ENCODE peak calls at places on chromosomes 1 and 21, in ten cellular contexts. T is small intestine, X is MM.1S, E is fibroblast of lung, G is tibial nerve, L is sigmoid colon, D is left ventricle myocardium inferior, W is heart left ventricle, R is transverse colon, Z is cardiac muscle cell. A is an unnamed sample.
A peak's percentile ranks its signal among the peaks of the same experiment; 100 is the strongest.

GRCh38 chr21:41601573-41602371 is 93.8 kb upstream of the TMPRSS2 start:
- DNase-seq in T (no peak), E (no peak), R (no peak), Z (no peak), X (no peak), D (no peak), L (peak; percentile 40), G (no peak), W (no peak), A (no peak)

GRCh38 chr1:230243583-230244377 is 176.7 kb downstream of the GALNT2 start:
- DNase-seq in T (no peak), X (no peak), E (peak; percentile 55), D (no peak), W (no peak), G (no peak), R (no peak), L (no peak), Z (no peak), A (no peak)

GRCh38 chr1:229474491-229474890 is 33.6 kb downstream of the NUP133 start:
- DNase-seq in L (no peak), E (no peak), G (no peak), R (no peak), Z (no peak), X (no peak), D (no peak), T (no peak), W (no peak), A (no peak)

GRCh38 chr1:223831755-223832636 is 13.8 kb downstream of the TP53BP2 start:
- DNase-seq in X (no peak), E (peak; percentile 74), G (no peak), W (no peak), R (no peak), D (no peak), Z (no peak), T (no peak), L (no peak), A (peak; percentile 47)

GRCh38 chr21:17492415-17493168 is 20.3 kb upstream of the CXADR start:
- DNase-seq in E (no peak), L (no peak), D (no peak), T (peak; percentile 56), G (no peak), R (no peak), X (no peak), Z (no peak), W (no peak), A (no peak)

GRCh38 chr1:93972341-93972740 is 63.1 kb upstream of the GCLM start:
- DNase-seq in T (no peak), X (no peak), G (no peak), E (no peak), R (no peak), L (no peak), Z (no peak), D (no peak), W (no peak), A (no peak)

GRCh38 chr1:153547560-153548551 is 1.2 kb downstream of the S100A3 start:
- DNase-seq in D (no peak), L (peak; percentile 68), X (no peak), W (no peak), R (peak; percentile 7), Z (peak; percentile 19), E (no peak), T (no peak), G (no peak), A (no peak)

GRCh38 chr1:2987773-2988172 is 33.5 kb upstream of the ACTRT2 start:
- DNase-seq in R (no peak), X (no peak), E (no peak), W (no peak), L (peak; percentile 52), D (no peak), Z (no peak), G (no peak), T (no peak), A (no peak)

GRCh38 chr1:173149887-173150286 is 57.2 kb downstream of the TNFSF4 start:
- DNase-seq in R (no peak), G (no peak), E (peak; percentile 95), L (no peak), T (no peak), Z (no peak), W (no peak), X (no peak), D (no peak), A (no peak)

GRCh38 chr1:191306916-191307315 is 829.3 kb upstream of the BRINP3 start:
- DNase-seq in G (no peak), E (no peak), X (no peak), W (no peak), R (no peak), Z (no peak), L (no peak), D (no peak), T (no peak), A (no peak)
- H3K27ac ChIP-seq in G (no peak overlapping the region), E (no peak overlapping the region), X (no peak overlapping the region), W (no peak overlapping the region), R (no peak overlapping the region), Z (no peak overlapping the region), L (no peak overlapping the region), D (no peak overlapping the region), T (no peak overlapping the region), A (no peak overlapping the region)

DNA sequence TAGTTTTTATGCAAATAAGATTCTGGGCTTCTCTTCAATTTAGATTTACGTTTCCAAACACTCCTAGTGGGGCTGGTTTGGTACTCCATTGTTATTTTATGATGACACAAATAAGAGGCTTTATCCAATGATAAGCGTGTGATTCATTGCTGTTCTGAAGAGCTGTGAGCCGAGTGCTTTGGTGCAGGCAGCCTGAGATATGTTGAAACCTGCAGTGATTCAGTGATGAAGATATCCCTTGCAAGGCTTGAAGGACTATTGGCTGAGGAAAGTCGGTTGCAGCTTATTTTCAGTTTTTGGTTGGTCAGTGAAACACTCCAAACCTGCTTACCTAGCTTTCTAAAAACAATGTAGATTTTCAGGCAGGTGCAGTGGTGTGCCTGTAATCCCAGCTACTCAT is 112.2 kb downstream of the RYR2 start:
- DNase-seq in R (no peak), E (peak; percentile 81), T (no peak), X (peak; percentile 5), Z (no peak), D (no peak), L (no peak), W (no peak), G (no peak), A (no peak)
- H3K36me3 ChIP-seq in R (no peaks in the 10 kb centered on the region), E (no peaks in the 10 kb centered on the region), T (no peaks in the 10 kb centered on the region), X (no peaks in the 10 kb centered on the region), Z (no peaks in the 10 kb centered on the region), D (peaks cover 6% of the 10 kb centered on the region), L (no peaks in the 10 kb centered on the region), W (no peaks in the 10 kb centered on the region), G (no peaks in the 10 kb centered on the region), A (no peaks in the 10 kb centered on the region)

DNA sequence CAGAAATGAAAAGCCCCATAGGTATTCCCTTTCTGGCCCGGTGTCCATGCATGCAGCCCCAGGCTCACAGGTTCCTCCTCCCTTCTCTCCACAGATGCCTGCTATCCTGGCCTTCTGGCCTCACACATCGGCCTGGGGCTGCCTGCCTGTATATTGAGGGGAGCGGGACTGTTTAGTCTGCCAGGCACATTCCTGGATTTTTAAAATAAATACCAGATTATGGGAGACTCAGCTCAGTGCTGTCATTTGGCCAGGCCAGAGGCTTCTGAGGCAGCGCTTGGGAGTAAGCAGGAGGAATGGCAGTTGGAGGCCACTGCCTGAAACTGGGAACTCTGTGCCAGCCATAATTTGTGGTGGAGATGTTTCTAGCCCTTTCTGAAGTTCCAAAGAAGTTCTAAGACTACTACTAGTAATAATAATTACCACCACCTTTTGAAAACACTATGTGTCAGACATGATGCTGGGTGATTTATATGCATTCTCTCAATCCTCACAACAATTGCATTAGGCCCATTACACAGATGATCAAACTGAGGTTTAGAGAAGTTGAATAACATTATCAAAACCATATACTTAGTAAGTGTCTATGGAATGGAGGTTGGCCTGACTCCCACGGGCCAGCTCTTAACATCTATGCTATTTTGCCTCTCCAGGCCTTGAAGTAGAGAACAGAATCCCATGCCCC is 107.6 kb downstream of the PLXNA2 start:
- DNase-seq in X (no peak), E (no peak), L (peak; percentile 15), Z (no peak), G (no peak), T (no peak), W (no peak), D (no peak), R (no peak), A (no peak)
- H3K4me1 ChIP-seq in X (peaks cover 7% of the 10 kb centered on the region), E (no peaks in the 10 kb centered on the region), L (peaks cover 53% of the 10 kb centered on the region), Z (peaks cover 20% of the 10 kb centered on the region), G (no peaks in the 10 kb centered on the region), T (no peaks in the 10 kb centered on the region), W (peaks cover 30% of the 10 kb centered on the region), D (peaks cover 35% of the 10 kb centered on the region), R (peaks cover 9% of the 10 kb centered on the region), A (peaks cover 5% of the 10 kb centered on the region)

GRCh38 chr21:15061747-15062146 is 3.1 kb downstream of the NRIP1 start:
- DNase-seq in T (no peak), R (no peak), G (no peak), D (no peak), W (no peak), L (no peak), X (peak; percentile 1), Z (no peak), E (no peak), A (no peak)
- H3K27ac ChIP-seq in T (peak overlapping the region; percentile 16), R (peak overlapping the region; percentile 100), G (no peak overlapping the region), D (no peak overlapping the region), W (peak overlapping the region; percentile 4), L (no peak overlapping the region), X (no peak overlapping the region), Z (no peak overlapping the region), E (no peak overlapping the region), A (no peak overlapping the region)

DNA sequence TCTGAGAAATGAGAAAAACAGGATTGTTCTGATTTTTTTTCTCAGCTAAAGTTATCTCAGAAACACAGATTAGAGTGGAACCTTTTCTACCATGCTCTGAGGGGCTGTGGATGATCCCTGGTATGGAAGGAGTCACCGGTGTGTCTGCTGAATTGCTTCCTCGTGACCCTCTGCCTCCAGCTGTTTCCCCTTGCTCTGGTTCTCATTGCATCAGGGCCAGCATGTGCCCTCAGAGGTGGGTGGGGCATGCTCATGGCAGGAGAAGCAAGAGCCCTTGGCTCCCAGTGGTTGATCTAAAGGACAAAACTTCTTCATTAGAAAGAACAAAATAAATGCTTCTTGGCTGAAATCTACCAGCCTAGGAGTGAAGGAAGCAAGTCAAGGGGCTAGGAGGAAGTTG is 183.2 kb upstream of the HMCN1 start:
- DNase-seq in L (peak; percentile 74), R (no peak), E (no peak), D (no peak), X (no peak), T (no peak), Z (no peak), G (no peak), W (no peak), A (no peak)
- H3K36me3 ChIP-seq in L (no peaks in the 10 kb centered on the region), R (no peaks in the 10 kb centered on the region), E (no peaks in the 10 kb centered on the region), D (no peaks in the 10 kb centered on the region), X (no peaks in the 10 kb centered on the region), T (no peaks in the 10 kb centered on the region), Z (no peaks in the 10 kb centered on the region), G (no peaks in the 10 kb centered on the region), W (no peaks in the 10 kb centered on the region), A (no peaks in the 10 kb centered on the region)

DNA sequence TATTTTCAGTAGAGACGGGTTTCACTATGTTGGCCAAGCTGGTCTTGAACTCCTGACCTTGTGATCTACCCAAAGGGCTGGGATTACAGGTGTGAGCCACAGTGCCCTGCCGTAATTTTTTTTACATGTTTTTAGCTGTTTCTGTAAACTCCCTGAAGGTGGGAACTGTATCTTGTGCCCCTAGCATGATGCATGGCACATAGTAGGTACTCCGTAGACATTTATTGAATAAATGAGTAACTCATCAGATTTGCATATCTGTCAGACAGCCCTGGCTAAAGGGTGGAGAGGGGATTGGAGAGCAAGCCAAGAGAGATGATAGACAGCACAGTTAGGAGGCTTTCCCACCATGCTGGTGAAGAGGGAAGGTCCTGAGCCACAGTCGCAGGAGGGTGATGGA is 247.2 kb downstream of the NFIA start:
- DNase-seq in L (no peak), D (no peak), G (no peak), X (no peak), E (no peak), R (no peak), T (no peak), Z (no peak), W (no peak), A (no peak)
- H3K4me1 ChIP-seq in L (peaks cover 3% of the 10 kb centered on the region), D (peaks cover 38% of the 10 kb centered on the region), G (no peaks in the 10 kb centered on the region), X (peaks cover 9% of the 10 kb centered on the region), E (no peaks in the 10 kb centered on the region), R (no peaks in the 10 kb centered on the region), T (no peaks in the 10 kb centered on the region), Z (peaks cover 5% of the 10 kb centered on the region), W (peaks cover 21% of the 10 kb centered on the region), A (no peaks in the 10 kb centered on the region)

A was measured in CD4-positive, alpha-beta memory T cell.